ENCODE peak calls at places on chromosomes 2 and 18, in five cellular contexts. X is Daoy, F is AG04450, U is fibroblast of lung, Q is brain pericyte. P is an unnamed sample.

GRCh38 chr18:69758458-69758857 is 189.2 kb downstream of the CD226 start:
- DNase-seq in X (no peak), F (no peak), U (peak), Q (no peak), P (no peak)

GRCh38 chr2:240833724-240834285 is 13.8 kb upstream of the KIF1A start:
- DNase-seq in X (no peak), F (no peak), U (no peak), Q (no peak), P (no peak)

GRCh38 chr18:7921938-7922587 is 354.9 kb downstream of the PTPRM start:
- DNase-seq in X (peak), F (no peak), U (peak), Q (no peak), P (no peak)

GRCh38 chr2:67400560-67401464 is 3.7 kb downstream of the ETAA1 start:
- DNase-seq in X (no peak), F (no peak), U (peak), Q (no peak), P (no peak)

GRCh38 chr2:21289994-21290393 is 166.2 kb downstream of the TDRD15 start:
- DNase-seq in X (peak), F (no peak), U (no peak), Q (no peak), P (no peak)

GRCh38 chr18:56568986-56569385 is 69.4 kb downstream of the TXNL1 start:
- DNase-seq in X (no peak), F (no peak), U (no peak), Q (no peak), P (no peak)

GRCh38 chr2:185862657-185863398 is 124.2 kb downstream of the FSIP2 start:
- DNase-seq in X (no peak), F (no peak), U (no peak), Q (no peak), P (no peak)

GRCh38 chr18:58541137-58541788 is 87.6 kb downstream of the ALPK2 start:
- DNase-seq in X (peak), F (no peak), U (peak), Q (no peak), P (no peak)

GRCh38 chr18:75408554-75409506 is 18.7 kb downstream of the SMIM21 start:
- DNase-seq in X (peak), F (peak), U (peak), Q (peak), P (no peak)

GRCh38 chr2:128187032-128187654 is 96.1 kb downstream of the UGGT1 start:
- DNase-seq in X (peak), F (no peak), U (peak), Q (no peak), P (no peak)

GRCh38 chr18:12441475-12442035 is 33.8 kb downstream of the PRELID3A start:
- DNase-seq in X (no peak), F (no peak), U (no peak), Q (no peak), P (no peak)

GRCh38 chr2:85772019-85772745 is 18.4 kb downstream of the ATOH8 start:
- DNase-seq in X (peak), F (peak), U (peak), Q (peak), P (no peak)

GRCh38 chr2:217996345-217996744 is 6.5 kb downstream of the TNS1 start:
- DNase-seq in X (peak), F (peak), U (peak), Q (no peak), P (no peak)

GRCh38 chr2:201779996-201780673 is 598 bp downstream of the ALS2 start:
- DNase-seq in X (no peak), F (no peak), U (no peak), Q (no peak), P (no peak)

GRCh38 chr2:139175510-139175909 is 395.3 kb upstream of the NXPH2 start:
- DNase-seq in X (no peak), F (no peak), U (no peak), Q (no peak), P (no peak)

GRCh38 chr18:44411277-44411900 is 269.3 kb upstream of the SETBP1 start:
- DNase-seq in X (no peak), F (no peak), U (no peak), Q (no peak), P (no peak)

GRCh38 chr2:176177580-176178270 is 10.7 kb upstream of the HOXD1 start:
- DNase-seq in X (peak), F (no peak), U (no peak), Q (no peak), P (no peak)

GRCh38 chr2:97715951-97716694 is 2.7 kb downstream of the ZAP70 start:
- DNase-seq in X (no peak), F (no peak), U (no peak), Q (no peak), P (no peak)

GRCh38 chr2:235793163-235793752 is 299.4 kb downstream of the AGAP1 start:
- DNase-seq in X (no peak), F (no peak), U (no peak), Q (no peak), P (no peak)

GRCh38 chr18:70422061-70422965 is 133.5 kb downstream of the SOCS6 start:
- DNase-seq in X (peak), F (peak), U (peak), Q (peak), P (no peak)

GRCh38 chr2:101173707-101174295 is 22.6 kb upstream of the TBC1D8 start:
- DNase-seq in X (no peak), F (no peak), U (no peak), Q (no peak), P (no peak)

GRCh38 chr2:203126971-203127370 is 111.8 kb upstream of the CYP20A1 start:
- DNase-seq in X (no peak), F (no peak), U (no peak), Q (no peak), P (no peak)

GRCh38 chr2:85911836-85912692 is 23.3 kb upstream of the ST3GAL5 start:
- DNase-seq in X (peak), F (no peak), U (peak), Q (no peak), P (no peak)

GRCh38 chr18:37314534-37314933 is 251.1 kb downstream of the CELF4 start:
- DNase-seq in X (no peak), F (no peak), U (no peak), Q (no peak), P (no peak)

GRCh38 chr2:167729911-167730310 is 517.5 kb downstream of the STK39 start:
- DNase-seq in X (no peak), F (no peak), U (no peak), Q (no peak), P (no peak)

GRCh38 chr2:171531291-171531690 is 9.0 kb downstream of the CYBRD1 start:
- DNase-seq in X (peak), F (no peak), U (peak), Q (peak), P (no peak)

GRCh38 chr2:226802573-226802972 is 3.0 kb upstream of the IRS1 start:
- DNase-seq in X (peak), F (no peak), U (peak), Q (no peak), P (no peak)

GRCh38 chr18:69943021-69943420 is 4.7 kb downstream of the CD226 start:
- DNase-seq in X (no peak), F (no peak), U (no peak), Q (no peak), P (no peak)

GRCh38 chr2:69464575-69464974 is 27.3 kb upstream of the NFU1 start:
- DNase-seq in X (no peak), F (peak), U (peak), Q (no peak), P (no peak)

GRCh38 chr2:231932985-231933915 is 7.1 kb upstream of the NPPC start:
- DNase-seq in X (no peak), F (no peak), U (no peak), Q (no peak), P (no peak)

GRCh38 chr2:199452200-199452990 is 5.3 kb downstream of the SATB2 start:
- DNase-seq in X (no peak), F (no peak), U (no peak), Q (no peak), P (no peak)

GRCh38 chr2:101958071-101958470 is 33.7 kb upstream of the IL1R2 start:
- DNase-seq in X (no peak), F (no peak), U (peak), Q (no peak), P (no peak)

GRCh38 chr2:241882090-241882625 is 12.6 kb downstream of the RTP5 start:
- DNase-seq in X (no peak), F (no peak), U (no peak), Q (no peak), P (no peak)

GRCh38 chr18:57784034-57784815 is 18.9 kb downstream of the ATP8B1 start:
- DNase-seq in X (peak), F (no peak), U (peak), Q (no peak), P (no peak)

P was measured in T-helper 1 cell.